ENCODE peak calls at places on chromosomes 6 and 20, in ten cellular contexts. Z is lower leg skin; S is LNCaP clone FGC; Y is brain microvascular endothelial cell; W is pancreas; E is tibial nerve; C is endothelial cell of umbilical vein; V is CD8-positive, alpha-beta T cell; M is cardiac fibroblast; G is upper lobe of right lung. B is an unnamed sample.

GRCh38 chr6:160137989-160138835 is 16.6 kb downstream of the SLC22A1 start:
- DNase-seq in Z (peak), S (peak), Y (peak), W (peak), E (no peak), C (peak), V (peak), M (peak), G (peak), B (peak)

GRCh38 chr6:8657522-8657921 is 222.2 kb upstream of the SLC35B3 start:
- DNase-seq in Z (no peak), S (no peak), Y (no peak), W (no peak), E (no peak), C (no peak), V (no peak), M (no peak), G (no peak), B (no peak)

GRCh38 chr6:127737009-127737486 is 160.1 kb downstream of the C6orf58 start:
- DNase-seq in Z (no peak), S (peak), Y (peak), W (no peak), E (no peak), C (peak), V (peak), M (peak), G (no peak), B (peak)

GRCh38 chr6:168658059-168658458 is 217.1 kb downstream of the SMOC2 start:
- DNase-seq in Z (no peak), S (no peak), Y (no peak), W (no peak), E (no peak), C (no peak), V (no peak), M (no peak), G (no peak), B (no peak)

GRCh38 chr20:7702141-7702540 is 238.1 kb downstream of the HAO1 start:
- DNase-seq in Z (no peak), S (no peak), Y (no peak), W (no peak), E (no peak), C (no peak), V (no peak), M (peak), G (no peak), B (no peak)

GRCh38 chr20:23311932-23312331 is 38.7 kb upstream of the NXT1 start:
- DNase-seq in Z (no peak), S (no peak), Y (peak), W (no peak), E (no peak), C (peak), V (no peak), M (no peak), G (no peak), B (no peak)

GRCh38 chr6:111157412-111157811 is 70.1 kb downstream of the SLC16A10 start:
- DNase-seq in Z (no peak), S (no peak), Y (no peak), W (no peak), E (no peak), C (no peak), V (no peak), M (no peak), G (no peak), B (no peak)

GRCh38 chr20:7974785-7975435 is 34.7 kb upstream of the HAO1 start:
- DNase-seq in Z (no peak), S (no peak), Y (no peak), W (no peak), E (no peak), C (no peak), V (no peak), M (no peak), G (no peak), B (no peak)

GRCh38 chr20:49276895-49277785 is 717 bp downstream of the ZNFX1 start:
- DNase-seq in Z (peak), S (no peak), Y (no peak), W (peak), E (peak), C (no peak), V (peak), M (no peak), G (peak), B (no peak)

GRCh38 chr6:125104425-125104824 is 49.1 kb upstream of the TPD52L1 start:
- DNase-seq in Z (no peak), S (no peak), Y (peak), W (no peak), E (no peak), C (peak), V (no peak), M (peak), G (no peak), B (peak)

GRCh38 chr20:2871111-2871465 is 2.2 kb upstream of the PTPRA start:
- DNase-seq in Z (no peak), S (no peak), Y (no peak), W (no peak), E (no peak), C (peak), V (no peak), M (peak), G (no peak), B (no peak)

GRCh38 chr6:100203391-100203790 is 209.4 kb upstream of the MCHR2 start:
- DNase-seq in Z (no peak), S (no peak), Y (peak), W (no peak), E (no peak), C (no peak), V (no peak), M (peak), G (no peak), B (peak)

GRCh38 chr6:160082627-160083026 is 39.0 kb upstream of the SLC22A1 start:
- DNase-seq in Z (no peak), S (no peak), Y (no peak), W (no peak), E (no peak), C (no peak), V (no peak), M (no peak), G (no peak), B (no peak)

GRCh38 chr6:52647199-52647598 is 23.7 kb upstream of the TMEM14A start:
- DNase-seq in Z (no peak), S (no peak), Y (no peak), W (no peak), E (no peak), C (no peak), V (no peak), M (peak), G (no peak), B (no peak)

GRCh38 chr6:44545224-44545623 is 157.7 kb downstream of the CDC5L start:
- DNase-seq in Z (no peak), S (no peak), Y (no peak), W (no peak), E (no peak), C (no peak), V (no peak), M (no peak), G (no peak), B (no peak)

GRCh38 chr6:75852721-75853120 is 103.7 kb downstream of the MYO6 start:
- DNase-seq in Z (no peak), S (peak), Y (peak), W (no peak), E (no peak), C (peak), V (no peak), M (peak), G (no peak), B (no peak)

GRCh38 chr6:48584846-48585245 is 473.8 kb upstream of the PTCHD4 start:
- DNase-seq in Z (no peak), S (no peak), Y (no peak), W (no peak), E (no peak), C (no peak), V (no peak), M (no peak), G (no peak), B (no peak)

GRCh38 chr6:150352321-150353296 is 16.2 kb upstream of the IYD start:
- DNase-seq in Z (peak), S (no peak), Y (peak), W (no peak), E (no peak), C (no peak), V (no peak), M (peak), G (no peak), B (peak)

GRCh38 chr6:111989743-111990142 is 64.2 kb upstream of the CCN6 start:
- DNase-seq in Z (no peak), S (no peak), Y (no peak), W (no peak), E (no peak), C (no peak), V (no peak), M (no peak), G (no peak), B (no peak)

GRCh38 chr6:95133578-95133977 is 443.8 kb upstream of the MANEA start:
- DNase-seq in Z (no peak), S (no peak), Y (no peak), W (no peak), E (no peak), C (no peak), V (no peak), M (peak), G (no peak), B (no peak)

GRCh38 chr20:44967207-44967807 is 995 bp downstream of the STK4 start:
- DNase-seq in Z (no peak), S (no peak), Y (no peak), W (no peak), E (no peak), C (peak), V (no peak), M (no peak), G (no peak), B (no peak)

GRCh38 chr6:160088069-160088773 is 33.4 kb upstream of the SLC22A1 start:
- DNase-seq in Z (peak), S (no peak), Y (peak), W (no peak), E (peak), C (peak), V (no peak), M (peak), G (no peak), B (peak)

GRCh38 chr20:49343246-49343645 is 65.4 kb upstream of the ZNFX1 start:
- DNase-seq in Z (no peak), S (no peak), Y (no peak), W (no peak), E (no peak), C (no peak), V (no peak), M (peak), G (no peak), B (no peak)

GRCh38 chr6:133891814-133892443 is 3.0 kb downstream of the TCF21 start:
- DNase-seq in Z (no peak), S (no peak), Y (no peak), W (no peak), E (no peak), C (peak), V (no peak), M (no peak), G (no peak), B (no peak)

GRCh38 chr6:126890055-126890454 is 228.4 kb upstream of the RSPO3 start:
- DNase-seq in Z (no peak), S (no peak), Y (no peak), W (peak), E (no peak), C (peak), V (no peak), M (no peak), G (no peak), B (no peak)

GRCh38 chr20:20690676-20691476 is 21.6 kb downstream of the RALGAPA2 start:
- DNase-seq in Z (no peak), S (no peak), Y (no peak), W (no peak), E (no peak), C (no peak), V (no peak), M (no peak), G (no peak), B (no peak)

GRCh38 chr6:150301871-150302800 is 66.7 kb upstream of the IYD start:
- DNase-seq in Z (no peak), S (no peak), Y (peak), W (no peak), E (no peak), C (peak), V (no peak), M (peak), G (no peak), B (no peak)

GRCh38 chr6:79215233-79215824 is 19.2 kb downstream of the HMGN3 start:
- DNase-seq in Z (no peak), S (no peak), Y (peak), W (no peak), E (no peak), C (no peak), V (no peak), M (peak), G (no peak), B (no peak)

GRCh38 chr6:107458687-107459282 is 579 bp downstream of the PDSS2 start:
- DNase-seq in Z (peak), S (no peak), Y (no peak), W (peak), E (no peak), C (peak), V (peak), M (peak), G (peak), B (no peak)

GRCh38 chr20:43844778-43845614 is 69.7 kb upstream of the TOX2 start:
- DNase-seq in Z (peak), S (no peak), Y (peak), W (no peak), E (no peak), C (peak), V (no peak), M (peak), G (no peak), B (peak)
- TF ChIP-seq CTCF in Z (no peak), S (no peak), Y (peak), W (no peak), E (no peak), C (peak), V (no peak), M (peak), G (peak), B (peak)

DNA sequence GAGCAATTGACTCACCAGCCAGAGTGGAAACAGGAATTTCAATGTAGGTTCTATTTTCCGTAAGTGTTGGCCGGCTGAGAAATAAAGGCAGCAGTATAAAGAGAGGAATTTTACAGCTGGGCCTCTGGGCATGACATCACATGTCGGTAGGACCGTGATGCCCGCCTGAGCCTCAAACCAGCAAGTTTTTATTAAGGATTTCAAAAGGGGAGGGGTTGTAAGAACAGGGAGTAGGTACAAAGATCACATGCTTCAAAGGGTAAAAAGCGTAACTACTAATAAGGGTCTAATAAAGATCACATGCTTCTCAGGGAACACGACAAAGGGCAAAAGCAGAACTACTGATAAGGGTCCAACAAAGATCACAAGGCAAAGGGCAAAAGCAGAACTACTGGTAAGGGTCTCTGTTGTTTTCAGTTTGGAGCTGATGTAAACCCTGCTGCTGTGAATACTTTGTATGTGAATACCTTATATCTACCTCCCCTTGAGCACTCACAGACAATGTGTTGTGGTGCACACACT is 9.0 kb upstream of the TULP4 start:
- DNase-seq in Z (no peak), S (no peak), Y (no peak), W (no peak), E (no peak), C (no peak), V (no peak), M (no peak), G (no peak), B (no peak)
- H3K4me3 ChIP-seq in Z (no peak), S (no peak), Y (no peak), W (no peak), E (no peak), C (no peak), V (no peak), M (no peak), G (no peak), B (no peak)

GRCh38 chr6:144214622-144215401 is 64.5 kb downstream of the STX11 start:
- DNase-seq in Z (no peak), S (no peak), Y (no peak), W (no peak), E (no peak), C (no peak), V (no peak), M (no peak), G (peak), B (no peak)

GRCh38 chr6:144216668-144217218 is 66.4 kb downstream of the STX11 start:
- DNase-seq in Z (no peak), S (no peak), Y (no peak), W (peak), E (no peak), C (no peak), V (peak), M (no peak), G (peak), B (no peak)

GRCh38 chr6:144214029-144214428 is 63.7 kb downstream of the STX11 start:
- DNase-seq in Z (no peak), S (no peak), Y (no peak), W (no peak), E (no peak), C (no peak), V (no peak), M (no peak), G (no peak), B (no peak)

GRCh38 chr6:144215932-144216667 is 65.8 kb downstream of the STX11 start:
- DNase-seq in Z (peak), S (peak), Y (peak), W (peak), E (peak), C (peak), V (peak), M (peak), G (peak), B (peak)

DNA sequence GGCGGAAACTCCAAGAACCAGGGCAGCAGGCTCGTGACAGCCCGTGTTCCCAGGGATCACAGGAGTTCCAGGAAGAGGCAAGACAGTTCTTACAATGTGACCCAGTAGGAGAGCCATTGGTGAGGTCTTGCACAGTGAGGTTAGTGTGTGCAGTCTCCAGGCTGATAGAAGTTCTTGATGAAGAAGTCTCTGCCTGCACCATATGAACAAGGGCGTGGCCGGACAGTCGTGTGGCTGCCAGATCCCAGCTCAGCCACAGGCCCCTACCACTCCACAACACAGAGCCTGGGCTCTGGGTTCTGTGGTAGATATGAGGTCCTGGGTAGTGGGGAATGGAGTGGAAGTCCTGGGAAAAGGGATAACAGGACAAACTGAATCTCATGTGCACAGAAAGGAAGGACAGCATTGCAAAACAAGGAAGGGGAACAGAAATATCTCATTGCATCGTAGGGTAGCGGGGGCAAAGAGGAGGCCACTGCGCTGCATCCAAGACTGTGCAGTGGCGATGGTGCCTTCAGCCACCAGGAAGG is 65.2 kb downstream of the STX11 start:
- DNase-seq in Z (peak), S (no peak), Y (no peak), W (no peak), E (no peak), C (no peak), V (no peak), M (peak), G (peak), B (no peak)
- TF ChIP-seq CTCF in Z (no peak), S (no peak), Y (no peak), W (no peak), E (no peak), C (no peak), V (no peak), M (no peak), G (no peak), B (no peak)

GRCh38 chr20:64261138-64261537 is 5.6 kb downstream of the PCMTD2 start:
- DNase-seq in Z (peak), S (no peak), Y (peak), W (no peak), E (no peak), C (peak), V (no peak), M (peak), G (no peak), B (no peak)
- H3K4me3 ChIP-seq in Z (no peak), S (no peak), Y (no peak), W (no peak), E (no peak), C (no peak), V (no peak), M (no peak), G (no peak), B (no peak)

GRCh38 chr6:156175433-156175832 is 601.7 kb upstream of the ARID1B start:
- DNase-seq in Z (no peak), S (no peak), Y (no peak), W (no peak), E (no peak), C (no peak), V (no peak), M (no peak), G (no peak), B (no peak)

GRCh38 chr6:156174026-156174880 is 602.9 kb upstream of the ARID1B start:
- DNase-seq in Z (no peak), S (no peak), Y (no peak), W (no peak), E (no peak), C (no peak), V (no peak), M (no peak), G (no peak), B (no peak)

DNA sequence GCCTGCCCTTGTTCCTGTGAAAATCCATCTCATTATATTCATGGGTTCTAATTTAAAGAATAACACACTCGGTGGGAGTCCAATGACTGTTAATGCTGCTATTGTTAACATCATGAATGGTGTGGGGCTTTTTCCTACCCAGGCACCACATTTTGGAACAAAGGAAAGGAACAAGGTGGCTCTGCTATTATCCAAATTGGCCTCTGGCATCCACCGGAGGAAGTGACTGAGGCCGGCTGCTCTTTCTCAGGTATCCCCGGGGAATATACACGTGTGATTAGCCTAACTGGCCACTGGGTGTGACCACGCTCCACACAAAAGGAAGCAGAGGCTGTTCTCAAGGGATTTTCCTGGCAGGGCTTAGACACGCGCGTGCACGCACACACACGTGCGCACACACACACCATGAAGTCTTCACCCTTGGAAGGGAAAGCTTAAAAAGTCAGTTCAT is 601.2 kb upstream of the ARID1B start:
- DNase-seq in Z (no peak), S (peak), Y (no peak), W (no peak), E (no peak), C (peak), V (no peak), M (no peak), G (no peak), B (no peak)
- TF ChIP-seq CTCF in Z (no peak), S (peak), Y (peak), W (no peak), E (no peak), C (no peak), V (no peak), M (no peak), G (peak), B (no peak)

B was measured in AG09309.